ENCODE peak calls at places on chromosomes 11 and 22, in seven cellular contexts. D is cardiac fibroblast, F is hepatocyte, T is heart right ventricle, N is A549, Q is RWPE2, A is tibial artery. C is an unnamed sample.

GRCh38 chr11:35276396-35276795 is 137.4 kb downstream of the CD44 start:
- DNase-seq in N (peak), A (peak), F (no peak), D (peak), T (no peak), Q (peak), C (no peak)

GRCh38 chr11:65311197-65311631 is 3.5 kb upstream of the CDC42EP2 start:
- DNase-seq in F (no peak), T (no peak), N (no peak), D (peak), A (no peak), Q (no peak), C (no peak)

GRCh38 chr11:28690746-28691145 is 582.6 kb downstream of the METTL15 start:
- DNase-seq in D (peak), F (peak), Q (no peak), A (no peak), N (no peak), T (no peak), C (no peak)

GRCh38 chr11:57413681-57414080 is 13.2 kb downstream of the SLC43A3 start:
- DNase-seq in T (no peak), F (no peak), N (no peak), Q (no peak), D (no peak), A (no peak), C (no peak)

GRCh38 chr11:17649696-17650600 is 69.4 kb upstream of the MYOD1 start:
- DNase-seq in T (no peak), N (no peak), D (no peak), F (no peak), A (no peak), Q (no peak), C (no peak)

GRCh38 chr11:117820071-117820470 is 4.5 kb downstream of the FXYD2 start:
- DNase-seq in T (no peak), A (no peak), F (no peak), D (no peak), Q (no peak), N (no peak), C (peak)

GRCh38 chr11:13278620-13279486 is 1.3 kb downstream of the BMAL1 start:
- DNase-seq in N (no peak), F (peak), A (no peak), Q (no peak), D (no peak), T (no peak), C (peak)

GRCh38 chr11:60657880-60658279 is 41.5 kb upstream of the MS4A8 start:
- DNase-seq in N (peak), A (no peak), T (no peak), F (peak), D (no peak), Q (no peak), C (no peak)

GRCh38 chr11:76388408-76388807 is 7.3 kb downstream of the GVQW3 start:
- DNase-seq in Q (no peak), F (no peak), T (no peak), A (no peak), N (no peak), D (no peak), C (no peak)

GRCh38 chr11:133015457-133015856 is 516.8 kb downstream of the OPCML start:
- DNase-seq in D (no peak), T (no peak), A (no peak), F (no peak), Q (no peak), N (no peak), C (no peak)

GRCh38 chr11:40252236-40252635 is 1207.2 kb downstream of the LRRC4C start:
- DNase-seq in D (no peak), Q (no peak), N (no peak), A (no peak), F (no peak), T (no peak), C (no peak)

GRCh38 chr11:60172011-60172410 is 10.9 kb downstream of the MS4A6A start:
- DNase-seq in F (no peak), D (no peak), N (no peak), A (no peak), Q (no peak), T (no peak), C (no peak)

GRCh38 chr22:39454385-39454871 is 2.4 kb upstream of the MGAT3 start:
- DNase-seq in D (no peak), T (no peak), A (no peak), N (peak), F (no peak), Q (no peak), C (no peak)

GRCh38 chr22:20062043-20062765 is 17.8 kb upstream of the DGCR8 start:
- DNase-seq in N (no peak), A (no peak), F (no peak), Q (no peak), D (no peak), T (no peak), C (no peak)

GRCh38 chr11:75461136-75461535 is 28.1 kb upstream of the KLHL35 start:
- DNase-seq in Q (no peak), T (no peak), N (no peak), D (no peak), A (no peak), F (no peak), C (peak)

GRCh38 chr11:84247931-84248330 is 961.8 kb upstream of the CCDC90B start:
- DNase-seq in N (no peak), A (no peak), T (no peak), F (no peak), D (peak), Q (no peak), C (no peak)

DNA sequence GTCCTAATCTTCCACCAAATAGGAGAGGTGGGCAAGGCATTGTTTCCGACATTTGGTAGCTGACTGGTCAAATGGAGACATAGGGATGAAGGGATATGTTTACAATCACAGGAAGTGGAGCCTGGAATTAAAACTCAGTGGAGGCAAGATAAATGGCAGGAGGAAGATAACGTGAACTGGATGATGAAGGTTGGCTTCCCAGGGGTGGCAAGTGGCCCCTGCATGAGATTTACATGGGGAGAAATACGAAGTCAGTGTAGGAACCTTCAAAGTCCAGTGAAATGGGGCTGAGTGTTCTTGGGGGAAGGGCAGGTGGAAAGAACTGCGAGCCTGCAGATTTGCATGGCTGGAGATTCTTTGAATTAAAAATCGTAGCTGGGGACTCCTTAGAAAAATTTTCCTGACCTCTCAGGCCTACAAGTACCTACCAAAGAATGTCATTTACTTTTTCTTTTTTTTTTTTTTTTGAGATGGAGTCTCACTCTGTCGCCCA is 724 bp upstream of the FOXRED2 start:
- DNase-seq in Q (no peak), F (no peak), A (no peak), T (no peak), N (no peak), D (no peak), C (no peak)
- H3K4me3 ChIP-seq in Q (peak), F (no peak), A (peak), T (peak), N (peak), D (no peak), C (peak)

DNA sequence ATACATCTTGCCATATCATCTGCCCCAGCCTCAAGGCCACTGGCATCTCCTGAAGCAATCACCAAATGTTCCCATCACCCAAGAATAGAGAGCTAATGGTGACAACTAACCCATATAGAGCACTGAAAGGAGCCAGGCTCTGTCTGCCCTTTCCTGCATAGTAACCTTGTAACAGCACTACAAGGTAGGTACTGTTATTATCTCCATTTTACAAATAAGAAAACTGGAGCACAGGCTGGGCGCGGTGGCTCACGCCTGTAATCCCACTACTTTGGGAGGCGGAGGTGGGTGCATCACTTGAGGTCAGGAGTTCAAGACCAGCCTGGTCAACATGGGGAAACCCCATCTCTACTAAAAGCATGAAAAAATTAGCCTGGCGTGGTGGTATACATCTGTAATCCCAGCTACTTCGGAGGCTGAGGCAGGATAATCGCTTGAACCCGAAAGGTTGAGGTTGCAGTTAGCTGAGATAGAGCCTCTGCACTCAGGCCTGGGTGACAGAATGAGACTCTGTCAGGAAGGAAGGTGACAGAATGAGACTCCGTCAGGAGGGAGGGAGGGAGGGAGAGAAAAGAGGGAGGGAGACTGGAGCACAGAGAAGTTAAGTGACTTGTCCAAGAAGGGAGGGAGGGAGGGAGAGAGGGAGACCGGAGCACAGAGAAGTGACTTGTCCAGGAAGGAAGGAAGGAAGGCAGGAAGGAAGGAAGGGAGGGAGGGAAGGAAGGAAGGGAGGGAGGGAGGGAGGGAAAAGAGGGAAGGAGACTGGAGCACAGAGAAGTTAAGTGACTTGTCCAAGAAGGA is 2.2 kb downstream of the SLC35F2 start:
- DNase-seq in F (no peak), T (no peak), A (no peak), D (no peak), Q (no peak), N (no peak), C (no peak)
- H3K4me3 ChIP-seq in F (no peak), T (no peak), A (no peak), D (no peak), Q (no peak), N (no peak), C (no peak)

DNA sequence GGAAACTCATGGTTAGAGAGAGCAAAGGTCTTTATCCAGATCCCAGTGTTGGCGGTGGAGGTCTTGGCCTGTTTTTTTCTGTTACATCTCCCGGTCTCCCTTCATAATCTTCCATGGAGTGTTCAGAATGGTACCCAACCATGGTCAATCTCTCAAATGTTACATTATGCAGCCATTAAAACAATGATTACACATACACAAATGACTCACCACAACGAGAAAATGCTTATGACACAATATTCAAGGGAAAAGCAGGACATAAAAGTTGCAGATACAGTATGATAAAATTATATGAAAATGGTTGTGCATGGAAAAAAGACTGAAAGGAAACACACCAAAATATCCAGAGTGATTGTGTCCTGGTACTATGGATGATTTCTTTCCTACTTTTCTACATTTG is 17.8 kb upstream of the CSNK1E start:
- DNase-seq in D (peak), A (no peak), F (no peak), T (no peak), Q (no peak), N (no peak), C (no peak)
- H3K4me3 ChIP-seq in D (no peak), A (no peak), F (no peak), T (no peak), Q (no peak), N (no peak), C (no peak)

GRCh38 chr11:119316729-119317591 is at the start of gene MCAM:
- DNase-seq in N (no peak), T (peak), Q (no peak), A (peak), F (peak), D (no peak), C (peak)

GRCh38 chr11:119318240-119319135 is 1.6 kb upstream of the MCAM start:
- DNase-seq in Q (no peak), F (no peak), N (no peak), A (no peak), T (peak), D (peak), C (no peak)

GRCh38 chr11:119316017-119316728 is 757 bp downstream of the MCAM start:
- DNase-seq in Q (no peak), A (peak), F (no peak), D (no peak), T (peak), N (no peak), C (peak)

GRCh38 chr11:119319136-119319701 is 2.3 kb upstream of the MCAM start:
- DNase-seq in F (no peak), N (no peak), A (no peak), T (no peak), Q (no peak), D (no peak), C (no peak)

GRCh38 chr11:119317592-119318239 is 786 bp upstream of the MCAM start:
- DNase-seq in D (no peak), N (no peak), T (no peak), F (no peak), A (no peak), Q (no peak), C (no peak)
- H3K4me3 ChIP-seq in D (peak), N (no peak), T (peak), F (no peak), A (peak), Q (no peak), C (peak)

GRCh38 chr11:4704054-4704789 is at the start of gene MMP26:
- DNase-seq in Q (no peak), A (no peak), T (no peak), D (no peak), N (no peak), F (no peak), C (no peak)
- H3K4me3 ChIP-seq in Q (no peak), A (peak), T (no peak), D (no peak), N (no peak), F (no peak), C (no peak)

DNA sequence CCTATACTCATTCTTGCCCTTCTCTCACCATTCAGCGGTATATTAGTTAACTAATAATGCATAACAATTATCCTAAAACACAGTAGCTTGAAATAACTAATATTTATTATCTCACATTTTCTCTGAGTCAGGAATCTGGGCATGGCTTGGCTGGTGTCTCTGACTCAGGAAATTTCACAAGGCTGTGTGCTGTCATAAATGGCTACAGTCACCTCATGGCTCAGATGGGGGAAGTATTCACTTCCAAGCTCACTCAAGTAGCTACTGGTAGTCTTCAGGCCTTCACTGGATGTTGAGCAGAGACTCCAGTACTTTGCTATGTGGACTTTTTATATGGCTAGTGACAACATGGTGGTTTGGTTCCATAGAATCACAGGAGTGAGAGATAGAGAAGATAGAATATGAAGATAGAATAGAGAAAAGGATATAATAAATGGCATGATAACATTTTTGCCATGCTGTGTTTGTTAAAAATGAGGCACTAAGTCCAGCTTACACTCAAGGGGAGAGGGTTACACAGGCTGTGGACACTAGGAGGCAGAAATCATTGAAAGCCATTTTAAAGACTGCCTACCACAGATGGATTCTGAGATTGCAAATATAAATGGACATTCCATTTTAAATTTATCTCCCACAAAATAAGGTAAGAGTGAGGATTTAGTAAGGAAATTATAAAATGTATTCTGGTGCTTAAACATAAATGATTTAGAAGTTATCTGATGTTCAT is 997.8 kb upstream of the CHORDC1 start:
- DNase-seq in F (peak), Q (no peak), T (no peak), N (peak), A (no peak), D (peak), C (no peak)
- H3K4me3 ChIP-seq in F (no peak), Q (no peak), T (no peak), N (no peak), A (no peak), D (no peak), C (no peak)